ENCODE peak calls at places on chromosomes 7 and 10, in six cellular contexts. N, G, H, Z, A and V are unnamed samples.

GRCh38 chr10:67471022-67471421 is 225.0 kb downstream of the CTNNA3 start:
- DNase-seq in N (no peak), H (no peak), A (no peak), G (no peak), Z (no peak), V (no peak)

GRCh38 chr10:100618091-100618615 is 82.4 kb downstream of the HIF1AN start:
- DNase-seq in A (no peak), Z (no peak), N (no peak), G (no peak), H (no peak), V (no peak)

GRCh38 chr10:61904711-61905445 is 3.4 kb downstream of the ARID5B start:
- DNase-seq in H (no peak), N (no peak), G (peak), Z (no peak), A (peak), V (no peak)

GRCh38 chr7:108146070-108146842 is 16.1 kb upstream of the LAMB4 start:
- DNase-seq in N (peak), H (no peak), A (peak), Z (peak), G (peak), V (no peak)

GRCh38 chr7:85172530-85172941 is 14.3 kb downstream of the SEMA3D start:
- DNase-seq in N (no peak), G (peak), A (no peak), Z (no peak), H (no peak), V (no peak)

GRCh38 chr10:132372516-132373095 is 24.4 kb upstream of the PWWP2B start:
- DNase-seq in H (no peak), A (no peak), G (no peak), Z (no peak), N (no peak), V (no peak)

GRCh38 chr7:6730343-6730633 is 23.5 kb upstream of the ZNF12 start:
- DNase-seq in A (no peak), H (no peak), G (peak), Z (no peak), N (no peak), V (no peak)

GRCh38 chr7:155352076-155352752 is 54.5 kb downstream of the INSIG1 start:
- DNase-seq in N (no peak), G (no peak), Z (no peak), A (no peak), H (peak), V (no peak)

GRCh38 chr7:30464231-30464660 is 14.3 kb downstream of the NOD1 start:
- DNase-seq in G (no peak), H (no peak), A (peak), N (no peak), Z (no peak), V (no peak)

GRCh38 chr10:60148266-60148840 is 241.3 kb downstream of the ANK3 start:
- DNase-seq in N (no peak), Z (no peak), H (no peak), G (peak), A (no peak), V (no peak)

DNA sequence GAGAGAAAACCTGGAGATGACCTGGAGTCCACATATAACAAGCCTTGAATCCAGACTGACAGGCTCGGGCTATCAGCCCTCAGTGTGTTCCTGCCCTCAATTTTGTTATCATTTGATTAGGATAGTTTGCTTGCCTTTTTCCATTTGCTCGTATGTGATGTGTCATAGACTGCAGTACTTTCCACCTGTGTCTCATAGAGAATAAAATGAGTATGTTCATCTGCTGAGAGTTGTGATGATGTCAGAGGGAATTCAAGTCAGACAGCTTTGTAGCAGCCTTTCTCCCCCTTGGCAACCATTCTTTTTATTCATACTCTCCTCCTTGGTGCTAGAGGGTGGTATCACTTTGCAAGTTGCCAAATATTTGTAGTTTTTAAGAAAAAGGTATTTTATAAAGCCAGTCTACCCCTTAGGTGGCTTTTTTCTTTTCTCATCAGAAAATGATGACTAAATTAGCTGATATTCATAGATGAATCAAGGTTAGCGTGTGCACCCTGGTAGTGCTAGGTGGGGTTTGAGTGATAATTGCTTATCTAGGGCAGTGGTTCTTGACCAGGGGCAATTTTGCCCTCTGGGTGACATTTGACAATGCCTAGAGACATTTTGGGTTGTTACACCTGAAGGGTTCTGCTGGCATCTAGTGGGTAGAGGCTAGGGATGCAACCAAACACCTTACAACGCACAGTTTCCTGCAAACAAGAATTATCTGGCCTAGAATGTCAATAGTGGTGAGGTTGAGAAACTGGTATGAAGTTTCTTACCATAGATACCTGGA is 5.4 kb downstream of the SGPL1 start:
- DNase-seq in H (no peak), A (no peak), Z (no peak), G (no peak), N (no peak), V (no peak)
- TF ChIP-seq CTCF in H (no peak), A (no peak), Z (no peak), G (no peak), N (peak), V (no peak)

GRCh38 chr7:39703143-39703542 is 79.8 kb downstream of the RALA start:
- DNase-seq in H (no peak), N (no peak), A (no peak), Z (no peak), G (peak), V (no peak)
- TF ChIP-seq CTCF in H (no peak), N (no peak), A (no peak), Z (peak), G (peak), V (no peak)

GRCh38 chr7:97390052-97390451 is 272.6 kb downstream of the SDHAF3 start:
- DNase-seq in H (no peak), G (no peak), A (no peak), N (no peak), Z (no peak), V (no peak)
- TF ChIP-seq CTCF in H (no peak), G (no peak), A (no peak), N (no peak), Z (no peak), V (no peak)

GRCh38 chr10:116159197-116159596 is 113.8 kb downstream of the GFRA1 start:
- DNase-seq in N (no peak), A (no peak), Z (no peak), H (no peak), G (no peak), V (no peak)

GRCh38 chr10:116163308-116163707 is 109.7 kb downstream of the GFRA1 start:
- DNase-seq in A (no peak), H (no peak), G (no peak), Z (no peak), N (no peak), V (no peak)

GRCh38 chr10:116162851-116163250 is 110.2 kb downstream of the GFRA1 start:
- DNase-seq in A (no peak), N (no peak), G (no peak), H (no peak), Z (no peak), V (no peak)

GRCh38 chr10:116158036-116158435 is 115.0 kb downstream of the GFRA1 start:
- DNase-seq in N (no peak), G (no peak), H (no peak), Z (no peak), A (no peak), V (no peak)

GRCh38 chr10:116160271-116160670 is 112.7 kb downstream of the GFRA1 start:
- DNase-seq in A (no peak), Z (no peak), H (no peak), N (no peak), G (no peak), V (no peak)
- TF ChIP-seq CTCF in A (no peak), Z (no peak), H (no peak), N (no peak), G (no peak), V (no peak)

DNA sequence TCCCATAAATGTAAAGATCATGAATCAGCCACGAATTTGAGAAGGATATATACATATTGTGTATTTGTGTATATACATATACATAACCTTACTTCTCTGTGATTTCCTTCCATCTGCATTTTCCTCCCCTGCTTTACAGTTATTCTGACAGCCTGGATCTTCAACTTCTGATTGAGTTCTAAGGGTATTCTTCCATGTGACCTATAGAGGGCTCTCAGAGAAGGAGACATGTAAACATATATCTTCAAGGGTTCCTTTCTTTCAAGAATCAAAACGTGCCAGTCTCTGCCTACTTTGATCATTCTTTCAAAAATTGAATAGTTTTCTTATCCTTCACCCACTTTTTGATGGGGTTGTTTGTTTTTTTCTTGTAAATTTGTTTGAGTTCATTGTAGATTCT is 453.7 kb upstream of the POT1 start:
- DNase-seq in N (no peak), G (no peak), Z (no peak), H (no peak), A (no peak), V (no peak)
- TF ChIP-seq CTCF in N (no peak), G (no peak), Z (peak), H (no peak), A (no peak), V (no peak)

GRCh38 chr7:117750612-117751563 is 122.4 kb downstream of the CTTNBP2 start:
- DNase-seq in H (no peak), Z (no peak), A (no peak), N (no peak), G (peak), V (no peak)
- TF ChIP-seq CTCF in H (no peak), Z (peak), A (peak), N (peak), G (peak), V (no peak)

GRCh38 chr7:76515999-76516443 is 5.7 kb downstream of the UPK3B start:
- DNase-seq in A (no peak), Z (no peak), G (peak), H (no peak), N (no peak), V (no peak)
- TF ChIP-seq CTCF in A (peak), Z (no peak), G (peak), H (no peak), N (no peak), V (no peak)

GRCh38 chr10:47046321-47047126 is 135.3 kb downstream of the PTPN20 start:
- DNase-seq in N (no peak), Z (no peak), A (no peak), G (no peak), H (peak), V (peak)

GRCh38 chr10:47047127-47047504 is 135.9 kb downstream of the PTPN20 start:
- DNase-seq in N (no peak), A (no peak), H (no peak), G (no peak), Z (no peak), V (no peak)

GRCh38 chr10:47048533-47048905 is 137.3 kb downstream of the PTPN20 start:
- DNase-seq in H (no peak), A (no peak), G (peak), N (no peak), Z (no peak), V (peak)

GRCh38 chr10:47049056-47049851 is 138.0 kb downstream of the PTPN20 start:
- DNase-seq in N (no peak), Z (no peak), G (no peak), A (no peak), H (no peak), V (no peak)

GRCh38 chr10:47047577-47048532 is 136.6 kb downstream of the PTPN20 start:
- DNase-seq in Z (peak), N (peak), H (peak), G (peak), A (no peak), V (peak)
- TF ChIP-seq CTCF in Z (peak), N (peak), H (no peak), G (peak), A (peak), V (no peak)

GRCh38 chr10:104337985-104338735 is at the start of gene ITPRIP:
- DNase-seq in G (peak), A (no peak), Z (no peak), N (peak), H (peak), V (peak)
- TF ChIP-seq CTCF in G (peak), A (peak), Z (peak), N (no peak), H (no peak), V (no peak)